ENCODE peak calls at places on chromosomes 11 and 22, in eight cellular contexts. M, E, W, S, Q, B, L and I are unnamed samples.

GRCh38 chr22:44202261-44202789 is 21.6 kb downstream of the PARVG start:
- DNase-seq in M (no peak), E (no peak), W (no peak), S (no peak), Q (peak; percentile 56), B (no peak), L (peak; percentile 42), I (no peak)

GRCh38 chr11:45859661-45860140 is 12.4 kb downstream of the CRY2 start:
- DNase-seq in M (peak; percentile 96), E (peak; percentile 95), W (peak; percentile 68), S (peak; percentile 80), Q (no peak), B (peak; percentile 95), L (peak; percentile 69), I (no peak)

GRCh38 chr11:66637557-66638176 is 836 bp upstream of the RBM4 start:
- DNase-seq in M (no peak), E (no peak), W (no peak), S (no peak), Q (no peak), B (no peak), L (no peak), I (peak; percentile 16)

GRCh38 chr11:110711448-110711775 is 825 bp downstream of the ARHGAP20 start:
- DNase-seq in M (no peak), E (peak; percentile 66), W (no peak), S (no peak), Q (no peak), B (no peak), L (no peak), I (no peak)

GRCh38 chr11:19874241-19874640 is 161.6 kb downstream of the NAV2 start:
- DNase-seq in M (no peak), E (no peak), W (no peak), S (no peak), Q (no peak), B (no peak), L (no peak), I (no peak)

GRCh38 chr22:17777005-17777716 is 2.9 kb upstream of the BID start:
- DNase-seq in M (no peak), E (peak; percentile 32), W (no peak), S (no peak), Q (no peak), B (peak; percentile 79), L (no peak), I (no peak)

GRCh38 chr11:69055598-69056516 is 7.1 kb downstream of the TPCN2 start:
- DNase-seq in M (no peak), E (peak; percentile 77), W (no peak), S (peak; percentile 19), Q (no peak), B (peak; percentile 85), L (no peak), I (no peak)

GRCh38 chr11:88016392-88017020 is 158.7 kb downstream of the RAB38 start:
- DNase-seq in M (no peak), E (no peak), W (peak; percentile 56), S (peak; percentile 95), Q (peak; percentile 18), B (no peak), L (peak; percentile 72), I (peak; percentile 64)